ENCODE peak calls at places on chromosome 13, in five cellular contexts. K is neuronal stem cell, V is H9, W is mesenchymal stem cell, H is H1. U is an unnamed sample.

GRCh38 chr13:42272776-42273175 is 824 bp downstream of the AKAP11 start:
- DNase-seq in K (no peak), V (no peak), W (no peak), H (no peak), U (no peak)

GRCh38 chr13:112871742-112872141 is 97.3 kb upstream of the MCF2L start:
- DNase-seq in K (no peak), V (no peak), W (no peak), H (no peak), U (no peak)

GRCh38 chr13:32164622-32165268 is 133.2 kb downstream of the FRY start:
- DNase-seq in K (peak; percentile 33), V (peak; percentile 71), W (peak; percentile 76), H (peak; percentile 10), U (peak; percentile 92)

GRCh38 chr13:53064721-53065120 is 36.1 kb downstream of the OLFM4 start:
- DNase-seq in K (no peak), V (no peak), W (no peak), H (no peak), U (no peak)

GRCh38 chr13:97145057-97145456 is 77.1 kb upstream of the MBNL2 start:
- DNase-seq in K (no peak), V (no peak), W (no peak), H (no peak), U (no peak)

GRCh38 chr13:35163674-35164073 is 221.6 kb downstream of the NBEA start:
- DNase-seq in K (no peak), V (no peak), W (no peak), H (no peak), U (no peak)

GRCh38 chr13:73171926-73172325 is 113.1 kb downstream of the KLF5 start:
- DNase-seq in K (no peak), V (peak; percentile 44), W (peak; percentile 40), H (no peak), U (no peak)

GRCh38 chr13:33260168-33261098 is 25.1 kb downstream of the STARD13 start:
- DNase-seq in K (no peak), V (no peak), W (no peak), H (no peak), U (no peak)

GRCh38 chr13:83738407-83738806 is 143.9 kb downstream of the SLITRK1 start:
- DNase-seq in K (no peak), V (no peak), W (no peak), H (no peak), U (no peak)

DNA sequence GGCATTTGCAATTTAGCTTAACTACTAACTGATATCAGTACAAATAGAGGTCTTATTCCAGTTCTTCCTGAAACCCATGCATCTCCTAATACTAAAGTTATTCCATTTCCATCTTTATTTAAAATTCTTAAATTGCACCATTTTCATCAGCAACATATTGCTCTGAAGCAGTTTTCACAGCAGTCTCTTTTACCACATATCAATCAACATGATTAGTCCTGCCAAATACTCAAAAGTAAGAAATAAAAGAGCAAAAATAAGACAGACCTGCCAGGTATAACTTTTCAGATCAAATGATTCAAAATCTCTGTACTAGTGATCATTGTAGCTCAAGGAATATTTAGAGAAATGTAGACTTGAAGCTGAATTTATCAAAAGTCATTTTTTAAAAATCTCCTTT is 141.7 kb downstream of the SLITRK1 start:
- DNase-seq in K (no peak), V (no peak), W (no peak), H (no peak), U (no peak)
- H2BK12ac ChIP-seq in K (no peak overlapping the region), V (no peak overlapping the region), W (no peak overlapping the region), H (no peak overlapping the region), U (no peak overlapping the region)

DNA sequence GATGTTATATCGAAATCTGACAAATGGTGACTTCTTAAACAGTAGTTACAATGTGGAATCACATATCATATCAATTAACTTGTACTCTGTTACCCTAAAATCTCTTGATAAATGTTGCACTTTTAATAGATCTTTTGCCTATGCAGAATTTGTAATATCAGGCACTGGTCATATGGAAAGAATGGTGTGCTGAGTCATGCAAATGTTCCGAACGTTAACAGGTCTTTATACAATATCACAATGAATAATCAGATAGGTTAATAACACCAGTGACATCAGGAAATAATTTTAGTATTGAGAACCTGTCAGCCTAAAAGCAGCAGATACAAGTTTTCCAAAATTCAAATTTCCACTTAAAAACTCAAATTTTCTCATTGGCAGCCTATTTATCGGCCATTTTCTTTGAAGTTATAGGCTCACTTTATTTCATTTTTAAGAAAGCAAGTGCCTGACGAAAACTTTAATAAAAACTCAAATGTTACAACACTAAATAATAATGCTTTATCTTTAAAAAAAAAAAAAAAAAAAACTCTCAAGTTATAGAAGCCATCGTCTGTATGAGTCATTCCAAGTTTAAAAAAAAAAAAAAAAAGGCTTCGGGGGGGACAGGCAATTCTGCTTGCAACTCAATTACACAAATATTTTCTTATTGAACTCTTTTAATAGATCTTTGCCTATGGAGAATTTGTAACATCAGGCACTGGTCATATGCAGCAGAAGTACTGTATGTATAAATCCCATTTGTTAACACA is 180.9 kb downstream of the DIAPH3 start:
- DNase-seq in K (no peak), V (no peak), W (peak; percentile 46), H (no peak), U (no peak)
- H2BK5ac ChIP-seq in K (no peak overlapping the region), V (no peak overlapping the region), W (no peak overlapping the region), H (no peak overlapping the region), U (no peak overlapping the region)

GRCh38 chr13:108561152-108561551 is 68.3 kb upstream of the MYO16 start:
- DNase-seq in K (no peak), V (no peak), W (no peak), H (no peak), U (no peak)

GRCh38 chr13:108566413-108567170 is 62.8 kb upstream of the MYO16 start:
- DNase-seq in K (no peak), V (no peak), W (no peak), H (no peak), U (no peak)
- H2BK120ac ChIP-seq in K (no peak overlapping the region), V (no peak overlapping the region), W (no peak overlapping the region), H (no peak overlapping the region), U (no peak overlapping the region)

GRCh38 chr13:56198350-56198749 is 942.4 kb upstream of the PRR20A start:
- DNase-seq in K (no peak), V (no peak), W (no peak), H (no peak), U (no peak)

DNA sequence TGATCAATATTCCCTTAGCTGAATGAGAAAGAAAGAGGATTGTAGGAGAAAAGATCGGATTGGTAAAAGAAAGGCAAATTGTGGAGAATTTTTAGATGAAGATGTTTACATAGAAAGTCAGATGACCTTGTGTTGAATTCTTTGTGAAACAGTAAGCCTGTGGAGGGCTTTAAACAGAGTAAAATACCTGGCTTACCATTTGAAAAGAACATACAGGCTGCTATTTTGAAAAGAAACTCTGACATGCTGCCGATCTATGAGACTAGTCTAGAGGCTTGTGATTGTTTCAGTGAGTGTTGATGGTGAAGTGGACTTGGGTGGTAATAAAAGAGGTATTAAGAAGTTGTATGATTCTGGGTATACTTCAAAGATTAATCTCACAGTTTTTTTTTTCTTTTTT is 938.9 kb upstream of the PRR20A start:
- DNase-seq in K (no peak), V (no peak), W (no peak), H (no peak), U (no peak)
- H2BK12ac ChIP-seq in K (no peak overlapping the region), V (no peak overlapping the region), W (no peak overlapping the region), H (no peak overlapping the region), U (no peak overlapping the region)

DNA sequence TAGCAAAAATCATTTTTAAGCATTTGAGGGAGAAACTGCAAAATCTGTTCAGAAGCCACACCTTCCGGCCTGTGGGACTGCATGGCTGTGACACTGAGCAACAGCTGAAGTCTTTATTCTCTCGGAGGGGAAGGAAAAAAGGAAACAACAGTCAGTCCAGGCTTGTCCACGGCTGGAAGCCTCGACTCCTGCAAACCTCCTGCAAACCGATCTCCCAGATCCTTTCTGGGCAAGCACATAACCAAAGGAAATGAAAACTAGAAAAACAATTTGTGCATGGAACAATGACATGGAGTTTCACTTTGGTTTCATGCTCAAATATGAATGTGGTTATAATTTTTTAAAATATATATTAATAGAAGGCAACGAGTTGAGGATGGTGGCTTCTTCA is 1.0 kb downstream of the COL4A1 start:
- DNase-seq in K (no peak), V (peak; percentile 13), W (peak; percentile 40), H (no peak), U (no peak)
- H2BK5ac ChIP-seq in K (no peak overlapping the region), V (no peak overlapping the region), W (no peak overlapping the region), H (no peak overlapping the region), U (no peak overlapping the region)

U was measured in trophoblast cell.